ENCODE peak calls at places on chromosomes 12 and 14, in five cellular contexts. P is GM23248; R is ovary; U is naive thymus-derived CD4-positive, alpha-beta T cell; S is RWPE2. F is an unnamed sample.
A peak's percentile ranks its signal among the peaks of the same experiment; 100 is the strongest.

GRCh38 chr14:102586420-102587119 is 5.9 kb upstream of the RCOR1 start:
- DNase-seq in S (no peak), R (no peak), P (peak; percentile 15), U (no peak), F (no peak)

GRCh38 chr12:69266045-69266635 is 26.8 kb downstream of the CPSF6 start:
- DNase-seq in U (no peak), R (no peak), S (no peak), P (peak; percentile 62), F (no peak)

GRCh38 chr14:104290756-104291122 is 152.4 kb downstream of the KIF26A start:
- DNase-seq in P (no peak), S (peak; percentile 59), R (peak; percentile 21), U (no peak), F (no peak)

GRCh38 chr14:30608533-30609006 is 13.5 kb upstream of the SCFD1 start:
- DNase-seq in P (peak; percentile 71), R (no peak), U (no peak), S (no peak), F (no peak)

GRCh38 chr12:65300679-65301349 is 22.3 kb downstream of the MSRB3 start:
- DNase-seq in U (no peak), S (no peak), R (no peak), P (peak; percentile 40), F (no peak)

GRCh38 chr14:87076146-87076545 is 916.8 kb downstream of the GALC start:
- DNase-seq in P (no peak), R (no peak), S (no peak), U (no peak), F (no peak)

GRCh38 chr14:35406811-35407630 is 2.5 kb upstream of the NFKBIA start:
- DNase-seq in R (no peak), U (peak; percentile 45), S (no peak), P (peak; percentile 88), F (no peak)

GRCh38 chr14:101960225-101960624 is 4.1 kb upstream of the DYNC1H1 start:
- DNase-seq in R (no peak), S (no peak), P (peak; percentile 55), U (no peak), F (no peak)

GRCh38 chr12:3218150-3218845 is 141.1 kb downstream of the TSPAN9 start:
- DNase-seq in P (peak; percentile 88), U (no peak), S (peak; percentile 83), R (peak; percentile 86), F (no peak)

GRCh38 chr12:96036765-96037455 is 1.5 kb upstream of the LTA4H start:
- DNase-seq in R (no peak), U (no peak), P (peak; percentile 39), S (no peak), F (no peak)

GRCh38 chr12:130485291-130486145 is 147.8 kb downstream of the PIWIL1 start:
- DNase-seq in U (no peak), R (no peak), S (no peak), P (no peak), F (no peak)

GRCh38 chr14:67396381-67396965 is 15.5 kb downstream of the PLEK2 start:
- DNase-seq in S (no peak), R (no peak), U (no peak), P (peak; percentile 25), F (no peak)

GRCh38 chr12:69501154-69501895 is 31.1 kb downstream of the FRS2 start:
- DNase-seq in U (no peak), S (no peak), P (peak; percentile 76), R (no peak), F (no peak)

GRCh38 chr14:87687338-87687876 is 305.6 kb downstream of the GALC start:
- DNase-seq in P (no peak), R (no peak), S (no peak), U (no peak), F (no peak)

GRCh38 chr14:64702493-64703392 is 1.5 kb upstream of the PLEKHG3 start:
- DNase-seq in R (no peak), U (peak; percentile 25), P (no peak), S (peak; percentile 92), F (no peak)

GRCh38 chr12:33514893-33515292 is 75.3 kb upstream of the SYT10 start:
- DNase-seq in S (no peak), P (no peak), R (no peak), U (no peak), F (no peak)

GRCh38 chr12:72390146-72390545 is 118.0 kb downstream of the TRHDE start:
- DNase-seq in R (no peak), P (no peak), S (no peak), U (no peak), F (no peak)

GRCh38 chr14:73865536-73866113 is 14.0 kb downstream of the PTGR2 start:
- DNase-seq in U (no peak), P (no peak), R (no peak), S (no peak), F (no peak)

GRCh38 chr14:31968107-31968810 is 108.8 kb upstream of the ARHGAP5 start:
- DNase-seq in P (peak; percentile 72), S (no peak), U (no peak), R (no peak), F (no peak)

GRCh38 chr12:20443792-20444191 is 75.5 kb downstream of the PDE3A start:
- DNase-seq in U (no peak), P (no peak), S (no peak), R (no peak), F (no peak)

GRCh38 chr12:13114251-13115052 is 11.0 kb upstream of the GSG1 start:
- DNase-seq in P (no peak), R (no peak), U (no peak), S (no peak), F (no peak)

GRCh38 chr14:38297681-38298080 is 41.8 kb upstream of the CLEC14A start:
- DNase-seq in P (peak; percentile 7), S (no peak), R (no peak), U (no peak), F (no peak)

GRCh38 chr12:22668441-22668840 is 43.5 kb downstream of the ETNK1 start:
- DNase-seq in S (no peak), U (no peak), R (no peak), P (no peak), F (no peak)

GRCh38 chr12:69828897-69829296 is 3.9 kb downstream of the MYRFL start:
- DNase-seq in P (no peak), S (no peak), R (no peak), U (no peak), F (no peak)

GRCh38 chr14:71474291-71474690 is 457.9 kb upstream of the RGS6 start:
- DNase-seq in U (no peak), P (no peak), R (no peak), S (no peak), F (no peak)

GRCh38 chr12:100672075-100672592 is 98.7 kb downstream of the GAS2L3 start:
- DNase-seq in P (peak; percentile 17), U (no peak), S (no peak), R (no peak), F (no peak)

GRCh38 chr12:2163172-2163927 is 110.6 kb downstream of the CACNA1C start:
- DNase-seq in U (no peak), S (no peak), R (peak; percentile 89), P (peak; percentile 96), F (no peak)

GRCh38 chr14:32542507-32542906 is 213.4 kb downstream of the AKAP6 start:
- DNase-seq in P (no peak), S (no peak), R (no peak), U (no peak), F (no peak)

GRCh38 chr12:30926243-30927209 is at the start of gene TSPAN11:
- DNase-seq in R (peak; percentile 44), U (no peak), S (no peak), P (peak; percentile 81), F (no peak)

GRCh38 chr12:6914246-6914947 is at the start of gene ENO2:
- DNase-seq in U (peak; percentile 85), S (no peak), R (peak; percentile 77), P (peak; percentile 92), F (peak; percentile 87)

GRCh38 chr12:41943671-41944070 is 201.0 kb downstream of the GXYLT1 start:
- DNase-seq in U (no peak), S (no peak), R (no peak), P (no peak), F (no peak)

GRCh38 chr12:118494776-118495175 is 118.4 kb downstream of the SUDS3 start:
- DNase-seq in P (peak; percentile 5), R (no peak), S (no peak), U (no peak), F (no peak)

GRCh38 chr14:79971330-79971729 is 240.0 kb downstream of the DIO2 start:
- DNase-seq in R (no peak), U (no peak), P (peak; percentile 68), S (no peak), F (no peak)

GRCh38 chr14:75418779-75419768 is 8.7 kb upstream of the JDP2 start:
- DNase-seq in S (no peak), U (no peak), P (no peak), R (no peak), F (peak; percentile 5)
- H3K4me3 ChIP-seq in S (no peak overlapping the region), U (no peak overlapping the region), P (no peak overlapping the region), R (no peak overlapping the region), F (no peak overlapping the region)

GRCh38 chr12:89524201-89525001 is at the start of gene GALNT4:
- DNase-seq in S (peak; percentile 87), R (peak; percentile 84), P (peak; percentile 93), U (peak; percentile 78), F (peak; percentile 53)
- H3K4me1 ChIP-seq in S (peaks cover 18% of the 10 kb centered on the region), R (peaks cover 10% of the 10 kb centered on the region), P (peaks cover 33% of the 10 kb centered on the region), U (peaks cover 30% of the 10 kb centered on the region), F (peaks cover 40% of the 10 kb centered on the region)

GRCh38 chr14:22564463-22564862 is 24.6 kb downstream of the DAD1 start:
- DNase-seq in U (no peak), R (no peak), P (no peak), S (no peak), F (no peak)

GRCh38 chr14:22561366-22561660 is 27.7 kb downstream of the DAD1 start:
- DNase-seq in S (no peak), P (no peak), R (no peak), U (no peak), F (peak; percentile 36)

GRCh38 chr14:22561661-22562579 is 27.1 kb downstream of the DAD1 start:
- DNase-seq in S (no peak), P (no peak), U (peak; percentile 90), R (no peak), F (peak; percentile 76)

GRCh38 chr14:22565391-22565945 is 23.6 kb downstream of the DAD1 start:
- DNase-seq in R (no peak), S (no peak), P (no peak), U (no peak), F (no peak)

GRCh38 chr14:22563987-22564386 is 25.0 kb downstream of the DAD1 start:
- DNase-seq in R (no peak), U (no peak), S (no peak), P (no peak), F (no peak)
- H3K27ac ChIP-seq in R (no peak overlapping the region), U (peak overlapping the region; percentile 85), S (no peak overlapping the region), P (no peak overlapping the region), F (no peak overlapping the region)

GRCh38 chr12:49672351-49673181 is 34.6 kb downstream of the FMNL3 start:
- DNase-seq in U (no peak), S (no peak), P (no peak), R (no peak), F (no peak)
- H3K4me3 ChIP-seq in U (peak overlapping the region; percentile 21), S (no peak overlapping the region), P (no peak overlapping the region), R (no peak overlapping the region), F (no peak overlapping the region)

GRCh38 chr12:62731378-62731710 is 203.6 kb downstream of the PPM1H start:
- DNase-seq in S (no peak), U (no peak), R (no peak), P (peak; percentile 64), F (no peak)
- H3K4me1 ChIP-seq in S (peaks cover 34% of the 10 kb centered on the region), U (no peaks in the 10 kb centered on the region), R (peaks cover 7% of the 10 kb centered on the region), P (peaks cover 61% of the 10 kb centered on the region), F (no peaks in the 10 kb centered on the region)